ENCODE peak calls at places on chromosomes 7 and 10, in nine cellular contexts. One of them, this sample, is unnamed.

GRCh38 chr10:11602919-11603523 is 8.4 kb downstream of the USP6NL start:
- DNase-seq in Calu3: no peak
- DNase-seq in colonic mucosa: no peak
- DNase-seq in ovary: no peak
- DNase-seq in adrenal gland: no peak
- DNase-seq in progenitor cell of endocrine pancreas: no peak
- DNase-seq in HepG2: peak; percentile 91
- DNase-seq in pancreas: no peak
- DNase-seq in fibroblast of pulmonary artery: no peak
- DNase-seq in this sample: no peak

GRCh38 chr10:127300868-127301321 is 104.5 kb upstream of the INSYN2A start:
- DNase-seq in HepG2: peak; percentile 87
- DNase-seq in ovary: no peak
- DNase-seq in colonic mucosa: peak; percentile 63
- DNase-seq in fibroblast of pulmonary artery: no peak
- DNase-seq in pancreas: no peak
- DNase-seq in Calu3: peak; percentile 19
- DNase-seq in progenitor cell of endocrine pancreas: no peak
- DNase-seq in adrenal gland: no peak
- DNase-seq in this sample: no peak

GRCh38 chr7:134694299-134694698 is 47.6 kb downstream of the BPGM start:
- DNase-seq in progenitor cell of endocrine pancreas: no peak
- DNase-seq in HepG2: no peak
- DNase-seq in pancreas: no peak
- DNase-seq in colonic mucosa: no peak
- DNase-seq in fibroblast of pulmonary artery: no peak
- DNase-seq in ovary: no peak
- DNase-seq in adrenal gland: no peak
- DNase-seq in Calu3: no peak
- DNase-seq in this sample: no peak

GRCh38 chr10:102714621-102715455 is at the start of gene SFXN2:
- DNase-seq in ovary: no peak
- DNase-seq in Calu3: peak; percentile 34
- DNase-seq in adrenal gland: peak; percentile 36
- DNase-seq in progenitor cell of endocrine pancreas: no peak
- DNase-seq in pancreas: peak; percentile 86
- DNase-seq in HepG2: no peak
- DNase-seq in colonic mucosa: peak; percentile 53
- DNase-seq in fibroblast of pulmonary artery: no peak
- DNase-seq in this sample: no peak

GRCh38 chr10:35940067-35940989 is 298.2 kb upstream of the FZD8 start:
- DNase-seq in progenitor cell of endocrine pancreas: no peak
- DNase-seq in colonic mucosa: peak; percentile 50
- DNase-seq in fibroblast of pulmonary artery: peak; percentile 25
- DNase-seq in ovary: no peak
- DNase-seq in HepG2: no peak
- DNase-seq in Calu3: no peak
- DNase-seq in adrenal gland: no peak
- DNase-seq in pancreas: no peak
- DNase-seq in this sample: no peak

GRCh38 chr7:105261689-105262088 is 127.0 kb downstream of the SRPK2 start:
- DNase-seq in Calu3: no peak
- DNase-seq in colonic mucosa: no peak
- DNase-seq in fibroblast of pulmonary artery: no peak
- DNase-seq in ovary: no peak
- DNase-seq in pancreas: no peak
- DNase-seq in HepG2: no peak
- DNase-seq in progenitor cell of endocrine pancreas: no peak
- DNase-seq in adrenal gland: no peak
- DNase-seq in this sample: no peak

GRCh38 chr10:110225441-110225755 is 18.0 kb downstream of the MXI1 start:
- DNase-seq in progenitor cell of endocrine pancreas: no peak
- DNase-seq in HepG2: no peak
- DNase-seq in ovary: no peak
- DNase-seq in pancreas: no peak
- DNase-seq in Calu3: no peak
- DNase-seq in fibroblast of pulmonary artery: no peak
- DNase-seq in adrenal gland: no peak
- DNase-seq in colonic mucosa: no peak
- DNase-seq in this sample: no peak

GRCh38 chr10:98800263-98800662 is 353.5 kb upstream of the HPS1 start:
- DNase-seq in fibroblast of pulmonary artery: no peak
- DNase-seq in ovary: no peak
- DNase-seq in adrenal gland: no peak
- DNase-seq in progenitor cell of endocrine pancreas: no peak
- DNase-seq in HepG2: no peak
- DNase-seq in colonic mucosa: no peak
- DNase-seq in pancreas: no peak
- DNase-seq in Calu3: no peak
- DNase-seq in this sample: no peak

GRCh38 chr10:44702531-44702930 is 208.6 kb upstream of the TMEM72 start:
- DNase-seq in HepG2: no peak
- DNase-seq in fibroblast of pulmonary artery: no peak
- DNase-seq in adrenal gland: no peak
- DNase-seq in pancreas: no peak
- DNase-seq in colonic mucosa: no peak
- DNase-seq in Calu3: no peak
- DNase-seq in progenitor cell of endocrine pancreas: no peak
- DNase-seq in ovary: no peak
- DNase-seq in this sample: no peak

GRCh38 chr10:8033812-8034665 is 20.4 kb upstream of the GATA3 start:
- DNase-seq in ovary: no peak
- DNase-seq in adrenal gland: no peak
- DNase-seq in progenitor cell of endocrine pancreas: no peak
- DNase-seq in pancreas: no peak
- DNase-seq in Calu3: no peak
- DNase-seq in colonic mucosa: no peak
- DNase-seq in HepG2: no peak
- DNase-seq in fibroblast of pulmonary artery: no peak
- DNase-seq in this sample: no peak

GRCh38 chr7:84159435-84159834 is 35.2 kb downstream of the SEMA3A start:
- DNase-seq in pancreas: no peak
- DNase-seq in HepG2: no peak
- DNase-seq in adrenal gland: no peak
- DNase-seq in Calu3: no peak
- DNase-seq in fibroblast of pulmonary artery: no peak
- DNase-seq in colonic mucosa: no peak
- DNase-seq in progenitor cell of endocrine pancreas: no peak
- DNase-seq in ovary: no peak
- DNase-seq in this sample: no peak

GRCh38 chr7:14988941-14989340 is 86.4 kb upstream of the DGKB start:
- DNase-seq in adrenal gland: no peak
- DNase-seq in Calu3: no peak
- DNase-seq in fibroblast of pulmonary artery: no peak
- DNase-seq in progenitor cell of endocrine pancreas: no peak
- DNase-seq in colonic mucosa: no peak
- DNase-seq in HepG2: no peak
- DNase-seq in ovary: no peak
- DNase-seq in pancreas: no peak
- DNase-seq in this sample: no peak

GRCh38 chr7:122305475-122306319 is 1.1 kb upstream of the FEZF1 start:
- DNase-seq in HepG2: no peak
- DNase-seq in adrenal gland: no peak
- DNase-seq in colonic mucosa: no peak
- DNase-seq in fibroblast of pulmonary artery: peak; percentile 6
- DNase-seq in pancreas: peak; percentile 69
- DNase-seq in progenitor cell of endocrine pancreas: no peak
- DNase-seq in ovary: no peak
- DNase-seq in Calu3: peak; percentile 44
- DNase-seq in this sample: no peak

GRCh38 chr7:43942997-43943701 is 16.9 kb downstream of the UBE2D4 start:
- DNase-seq in pancreas: no peak
- DNase-seq in progenitor cell of endocrine pancreas: no peak
- DNase-seq in ovary: no peak
- DNase-seq in fibroblast of pulmonary artery: no peak
- DNase-seq in colonic mucosa: peak; percentile 34
- DNase-seq in HepG2: no peak
- DNase-seq in adrenal gland: no peak
- DNase-seq in Calu3: peak; percentile 44
- DNase-seq in this sample: no peak

GRCh38 chr10:71082930-71083329 is 129.4 kb upstream of the UNC5B start:
- DNase-seq in progenitor cell of endocrine pancreas: no peak
- DNase-seq in Calu3: no peak
- DNase-seq in pancreas: no peak
- DNase-seq in fibroblast of pulmonary artery: no peak
- DNase-seq in HepG2: no peak
- DNase-seq in colonic mucosa: no peak
- DNase-seq in adrenal gland: no peak
- DNase-seq in ovary: no peak
- DNase-seq in this sample: no peak

GRCh38 chr7:6271694-6272371 is 591 bp downstream of the CYTH3 start:
- DNase-seq in pancreas: peak; percentile 64
- DNase-seq in Calu3: peak; percentile 36
- DNase-seq in adrenal gland: peak; percentile 37
- DNase-seq in ovary: peak; percentile 34
- DNase-seq in progenitor cell of endocrine pancreas: peak; percentile 29
- DNase-seq in HepG2: no peak
- DNase-seq in fibroblast of pulmonary artery: no peak
- DNase-seq in colonic mucosa: peak; percentile 51
- DNase-seq in this sample: peak; percentile 54

GRCh38 chr10:17454801-17455520 is 566 bp upstream of the ST8SIA6 start:
- DNase-seq in colonic mucosa: no peak
- DNase-seq in Calu3: no peak
- DNase-seq in fibroblast of pulmonary artery: no peak
- DNase-seq in ovary: no peak
- DNase-seq in HepG2: no peak
- DNase-seq in pancreas: no peak
- DNase-seq in adrenal gland: no peak
- DNase-seq in progenitor cell of endocrine pancreas: no peak
- DNase-seq in this sample: no peak

GRCh38 chr10:73998623-73999622 is 1.0 kb downstream of the VCL start:
- DNase-seq in fibroblast of pulmonary artery: peak; percentile 72
- DNase-seq in HepG2: peak; percentile 27
- DNase-seq in Calu3: peak; percentile 80
- DNase-seq in ovary: peak; percentile 69
- DNase-seq in pancreas: peak; percentile 72
- DNase-seq in progenitor cell of endocrine pancreas: peak; percentile 45
- DNase-seq in adrenal gland: peak; percentile 27
- DNase-seq in colonic mucosa: peak; percentile 72
- DNase-seq in this sample: peak; percentile 40

GRCh38 chr7:67913604-67914003 is 917.0 kb downstream of the TYW1 start:
- DNase-seq in progenitor cell of endocrine pancreas: no peak
- DNase-seq in HepG2: no peak
- DNase-seq in fibroblast of pulmonary artery: no peak
- DNase-seq in pancreas: no peak
- DNase-seq in Calu3: no peak
- DNase-seq in ovary: no peak
- DNase-seq in adrenal gland: peak; percentile 51
- DNase-seq in colonic mucosa: no peak
- DNase-seq in this sample: peak; percentile 48

GRCh38 chr10:121183241-121183640 is 332.1 kb downstream of the WDR11 start:
- DNase-seq in progenitor cell of endocrine pancreas: no peak
- DNase-seq in fibroblast of pulmonary artery: no peak
- DNase-seq in colonic mucosa: no peak
- DNase-seq in Calu3: no peak
- DNase-seq in adrenal gland: no peak
- DNase-seq in HepG2: no peak
- DNase-seq in pancreas: no peak
- DNase-seq in ovary: no peak
- DNase-seq in this sample: no peak

GRCh38 chr7:88806280-88807037 is 10.9 kb upstream of the TEX47 start:
- DNase-seq in Calu3: no peak
- DNase-seq in adrenal gland: no peak
- DNase-seq in HepG2: no peak
- DNase-seq in progenitor cell of endocrine pancreas: no peak
- DNase-seq in ovary: no peak
- DNase-seq in pancreas: no peak
- DNase-seq in fibroblast of pulmonary artery: no peak
- DNase-seq in colonic mucosa: no peak
- DNase-seq in this sample: no peak

DNA sequence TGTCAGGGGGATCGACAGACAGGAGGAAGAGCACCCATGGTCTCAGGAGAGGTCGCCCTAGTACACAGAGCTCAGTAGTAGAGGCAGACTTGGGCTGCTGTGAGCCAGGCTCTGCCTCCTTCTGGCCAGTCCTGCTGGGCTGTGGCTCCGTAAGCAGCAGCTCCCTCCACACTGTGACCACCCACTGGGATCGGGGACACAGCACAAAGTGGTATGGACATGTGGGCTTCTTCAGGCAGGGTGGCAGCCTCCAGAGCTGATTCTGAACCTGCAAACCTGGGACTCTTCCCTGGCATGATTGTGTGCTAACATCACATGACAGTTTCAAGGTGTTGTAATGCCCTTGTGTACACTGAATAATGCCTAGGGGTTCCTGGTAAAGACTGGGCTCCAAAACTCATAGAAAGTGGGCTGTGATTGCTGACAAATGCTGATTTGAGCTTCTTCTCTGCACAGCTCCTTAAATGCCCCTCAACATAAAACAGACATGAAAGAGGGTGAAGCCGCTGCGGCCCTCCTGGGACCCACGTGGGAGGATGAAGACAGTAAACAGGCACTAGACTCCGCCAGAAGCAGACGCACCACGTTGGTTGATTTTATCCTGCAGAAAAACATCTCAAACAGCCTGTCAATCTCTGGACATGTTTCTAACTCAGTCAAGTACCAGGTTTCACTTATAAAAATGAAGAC is 76.7 kb downstream of the GPR26 start:
- DNase-seq in ovary: no peak
- DNase-seq in fibroblast of pulmonary artery: no peak
- DNase-seq in HepG2: no peak
- DNase-seq in pancreas: no peak
- DNase-seq in Calu3: no peak
- DNase-seq in colonic mucosa: no peak
- DNase-seq in adrenal gland: no peak
- DNase-seq in progenitor cell of endocrine pancreas: no peak
- DNase-seq in this sample: no peak
- TF ChIP-seq CTCF in ovary: no peak
- TF ChIP-seq CTCF in fibroblast of pulmonary artery: no peak
- TF ChIP-seq CTCF in HepG2: no peak
- TF ChIP-seq CTCF in pancreas: no peak
- TF ChIP-seq CTCF in Calu3: no peak
- TF ChIP-seq CTCF in colonic mucosa: no peak
- TF ChIP-seq CTCF in adrenal gland: no peak
- TF ChIP-seq CTCF in progenitor cell of endocrine pancreas: no peak
- TF ChIP-seq CTCF in this sample: no peak

GRCh38 chr7:128017460-128017859 is 13.8 kb downstream of the LRRC4 start:
- DNase-seq in Calu3: peak; percentile 11
- DNase-seq in colonic mucosa: no peak
- DNase-seq in ovary: no peak
- DNase-seq in fibroblast of pulmonary artery: no peak
- DNase-seq in adrenal gland: no peak
- DNase-seq in progenitor cell of endocrine pancreas: no peak
- DNase-seq in pancreas: no peak
- DNase-seq in HepG2: no peak
- DNase-seq in this sample: no peak
- TF ChIP-seq CTCF in Calu3: no peak
- TF ChIP-seq CTCF in colonic mucosa: no peak
- TF ChIP-seq CTCF in ovary: no peak
- TF ChIP-seq CTCF in fibroblast of pulmonary artery: no peak
- TF ChIP-seq CTCF in adrenal gland: no peak
- TF ChIP-seq CTCF in progenitor cell of endocrine pancreas: no peak
- TF ChIP-seq CTCF in pancreas: no peak
- TF ChIP-seq CTCF in HepG2: no peak
- TF ChIP-seq CTCF in this sample: no peak

GRCh38 chr7:1542841-1543747 is 12.6 kb downstream of the MAFK start:
- DNase-seq in progenitor cell of endocrine pancreas: no peak
- DNase-seq in adrenal gland: no peak
- DNase-seq in pancreas: peak; percentile 82
- DNase-seq in fibroblast of pulmonary artery: no peak
- DNase-seq in HepG2: no peak
- DNase-seq in ovary: no peak
- DNase-seq in colonic mucosa: no peak
- DNase-seq in Calu3: no peak
- DNase-seq in this sample: no peak
- TF ChIP-seq CTCF in progenitor cell of endocrine pancreas: no peak
- TF ChIP-seq CTCF in adrenal gland: no peak
- TF ChIP-seq CTCF in pancreas: no peak
- TF ChIP-seq CTCF in fibroblast of pulmonary artery: no peak
- TF ChIP-seq CTCF in HepG2: no peak
- TF ChIP-seq CTCF in ovary: no peak
- TF ChIP-seq CTCF in colonic mucosa: no peak
- TF ChIP-seq CTCF in Calu3: no peak
- TF ChIP-seq CTCF in this sample: no peak

GRCh38 chr10:50291261-50291850 is 40.0 kb upstream of the ASAH2 start:
- DNase-seq in ovary: no peak
- DNase-seq in HepG2: no peak
- DNase-seq in pancreas: no peak
- DNase-seq in adrenal gland: no peak
- DNase-seq in Calu3: no peak
- DNase-seq in colonic mucosa: no peak
- DNase-seq in fibroblast of pulmonary artery: peak; percentile 34
- DNase-seq in progenitor cell of endocrine pancreas: no peak
- DNase-seq in this sample: no peak
- TF ChIP-seq CTCF in ovary: no peak
- TF ChIP-seq CTCF in HepG2: peak; percentile 43
- TF ChIP-seq CTCF in pancreas: no peak
- TF ChIP-seq CTCF in adrenal gland: no peak
- TF ChIP-seq CTCF in Calu3: no peak
- TF ChIP-seq CTCF in colonic mucosa: no peak
- TF ChIP-seq CTCF in fibroblast of pulmonary artery: peak; percentile 54
- TF ChIP-seq CTCF in progenitor cell of endocrine pancreas: no peak
- TF ChIP-seq CTCF in this sample: peak; percentile 41